ENCODE peak calls at places on chromosomes 6 and 20, in seven cellular contexts. One of them, this sample, is unnamed.

GRCh38 chr6:116287668-116288282 is 8.0 kb upstream of the TSPYL1 start:
- DNase-seq in GM20000: peak
- DNase-seq in RWPE1: peak
- DNase-seq in NCI-H82: peak
- DNase-seq in T-helper 2 cell: no peak
- DNase-seq in GM10248: no peak
- DNase-seq in GF-D8: peak
- DNase-seq in this sample: no peak

GRCh38 chr20:47502271-47502730 is 614 bp downstream of the NCOA3 start:
- DNase-seq in GM20000: no peak
- DNase-seq in RWPE1: peak
- DNase-seq in NCI-H82: peak
- DNase-seq in T-helper 2 cell: peak
- DNase-seq in GM10248: no peak
- DNase-seq in GF-D8: no peak
- DNase-seq in this sample: no peak

GRCh38 chr6:22142931-22143330 is 153.9 kb downstream of the PRL start:
- DNase-seq in GM20000: no peak
- DNase-seq in RWPE1: no peak
- DNase-seq in NCI-H82: no peak
- DNase-seq in T-helper 2 cell: no peak
- DNase-seq in GM10248: no peak
- DNase-seq in GF-D8: no peak
- DNase-seq in this sample: no peak

GRCh38 chr6:87653074-87653962 is 48.7 kb downstream of the AKIRIN2 start:
- DNase-seq in GM20000: no peak
- DNase-seq in RWPE1: no peak
- DNase-seq in NCI-H82: peak
- DNase-seq in T-helper 2 cell: no peak
- DNase-seq in GM10248: no peak
- DNase-seq in GF-D8: no peak
- DNase-seq in this sample: no peak

GRCh38 chr6:128538763-128539162 is 18.4 kb upstream of the PTPRK start:
- DNase-seq in GM20000: no peak
- DNase-seq in RWPE1: no peak
- DNase-seq in NCI-H82: no peak
- DNase-seq in T-helper 2 cell: no peak
- DNase-seq in GM10248: no peak
- DNase-seq in GF-D8: no peak
- DNase-seq in this sample: no peak

GRCh38 chr6:27073441-27073840 is 174.1 kb upstream of the PRSS16 start:
- DNase-seq in GM20000: no peak
- DNase-seq in RWPE1: no peak
- DNase-seq in NCI-H82: no peak
- DNase-seq in T-helper 2 cell: no peak
- DNase-seq in GM10248: no peak
- DNase-seq in GF-D8: no peak
- DNase-seq in this sample: no peak

GRCh38 chr20:13494019-13494418 is 144.7 kb downstream of the TASP1 start:
- DNase-seq in GM20000: no peak
- DNase-seq in RWPE1: no peak
- DNase-seq in NCI-H82: no peak
- DNase-seq in T-helper 2 cell: no peak
- DNase-seq in GM10248: no peak
- DNase-seq in GF-D8: no peak
- DNase-seq in this sample: no peak

GRCh38 chr6:110811187-110811586 is 4.1 kb downstream of the CDK19 start:
- DNase-seq in GM20000: peak
- DNase-seq in RWPE1: no peak
- DNase-seq in NCI-H82: no peak
- DNase-seq in T-helper 2 cell: no peak
- DNase-seq in GM10248: peak
- DNase-seq in GF-D8: no peak
- DNase-seq in this sample: no peak